ENCODE peak calls at places on chromosomes 5 and 9, in ten cellular contexts. One of them, this sample, is unnamed.

GRCh38 chr9:112242147-112242804 is 67.2 kb upstream of the SUSD1 start:
- DNase-seq in non-pigmented ciliary epithelial cell: no peak
- DNase-seq in Caki2: no peak
- DNase-seq in retina: no peak
- DNase-seq in ecto neural progenitor cell: no peak
- DNase-seq in right cardiac atrium: no peak
- DNase-seq in foreskin keratinocyte: no peak
- DNase-seq in Kasumi-1: no peak
- DNase-seq in RCC 7860: no peak
- DNase-seq in GM19239: no peak
- DNase-seq in this sample: no peak

GRCh38 chr5:142316051-142316450 is 8.8 kb downstream of the SPRY4 start:
- DNase-seq in non-pigmented ciliary epithelial cell: no peak
- DNase-seq in Caki2: no peak
- DNase-seq in retina: no peak
- DNase-seq in ecto neural progenitor cell: no peak
- DNase-seq in right cardiac atrium: no peak
- DNase-seq in foreskin keratinocyte: no peak
- DNase-seq in Kasumi-1: peak
- DNase-seq in RCC 7860: no peak
- DNase-seq in GM19239: peak
- DNase-seq in this sample: no peak

GRCh38 chr5:41270423-41271251 is 57.3 kb upstream of the C6 start:
- DNase-seq in non-pigmented ciliary epithelial cell: peak
- DNase-seq in Caki2: peak
- DNase-seq in retina: peak
- DNase-seq in ecto neural progenitor cell: no peak
- DNase-seq in right cardiac atrium: no peak
- DNase-seq in foreskin keratinocyte: no peak
- DNase-seq in Kasumi-1: peak
- DNase-seq in RCC 7860: peak
- DNase-seq in GM19239: no peak
- DNase-seq in this sample: no peak

GRCh38 chr9:19922476-19923118 is 133.8 kb upstream of the SLC24A2 start:
- DNase-seq in non-pigmented ciliary epithelial cell: no peak
- DNase-seq in Caki2: peak
- DNase-seq in retina: peak
- DNase-seq in ecto neural progenitor cell: peak
- DNase-seq in right cardiac atrium: no peak
- DNase-seq in foreskin keratinocyte: peak
- DNase-seq in Kasumi-1: peak
- DNase-seq in RCC 7860: peak
- DNase-seq in GM19239: no peak
- DNase-seq in this sample: no peak

GRCh38 chr9:94533601-94534000 is 21.3 kb upstream of the PCAT7 start:
- DNase-seq in non-pigmented ciliary epithelial cell: no peak
- DNase-seq in Caki2: no peak
- DNase-seq in retina: no peak
- DNase-seq in ecto neural progenitor cell: no peak
- DNase-seq in right cardiac atrium: no peak
- DNase-seq in foreskin keratinocyte: no peak
- DNase-seq in Kasumi-1: no peak
- DNase-seq in RCC 7860: no peak
- DNase-seq in GM19239: no peak
- DNase-seq in this sample: no peak

GRCh38 chr9:137234055-137234697 is 3.5 kb downstream of the SLC34A3 start:
- DNase-seq in non-pigmented ciliary epithelial cell: no peak
- DNase-seq in Caki2: no peak
- DNase-seq in retina: no peak
- DNase-seq in ecto neural progenitor cell: no peak
- DNase-seq in right cardiac atrium: no peak
- DNase-seq in foreskin keratinocyte: no peak
- DNase-seq in Kasumi-1: no peak
- DNase-seq in RCC 7860: no peak
- DNase-seq in GM19239: no peak
- DNase-seq in this sample: no peak

GRCh38 chr5:37757980-37758582 is 81.8 kb downstream of the GDNF start:
- DNase-seq in non-pigmented ciliary epithelial cell: no peak
- DNase-seq in Caki2: no peak
- DNase-seq in retina: no peak
- DNase-seq in ecto neural progenitor cell: no peak
- DNase-seq in right cardiac atrium: no peak
- DNase-seq in foreskin keratinocyte: no peak
- DNase-seq in Kasumi-1: no peak
- DNase-seq in RCC 7860: no peak
- DNase-seq in GM19239: no peak
- DNase-seq in this sample: no peak

GRCh38 chr9:114737118-114737517 is 55.1 kb upstream of the TEX48 start:
- DNase-seq in non-pigmented ciliary epithelial cell: no peak
- DNase-seq in Caki2: no peak
- DNase-seq in retina: no peak
- DNase-seq in ecto neural progenitor cell: no peak
- DNase-seq in right cardiac atrium: no peak
- DNase-seq in foreskin keratinocyte: no peak
- DNase-seq in Kasumi-1: no peak
- DNase-seq in RCC 7860: no peak
- DNase-seq in GM19239: no peak
- DNase-seq in this sample: no peak

GRCh38 chr5:8912106-8912505 is 633.8 kb downstream of the SEMA5A start:
- DNase-seq in non-pigmented ciliary epithelial cell: no peak
- DNase-seq in Caki2: no peak
- DNase-seq in retina: no peak
- DNase-seq in ecto neural progenitor cell: no peak
- DNase-seq in right cardiac atrium: no peak
- DNase-seq in foreskin keratinocyte: no peak
- DNase-seq in Kasumi-1: no peak
- DNase-seq in RCC 7860: peak
- DNase-seq in GM19239: no peak
- DNase-seq in this sample: no peak

GRCh38 chr5:90997082-90997481 is 386.0 kb downstream of the ARRDC3 start:
- DNase-seq in non-pigmented ciliary epithelial cell: no peak
- DNase-seq in Caki2: no peak
- DNase-seq in retina: no peak
- DNase-seq in ecto neural progenitor cell: no peak
- DNase-seq in right cardiac atrium: no peak
- DNase-seq in foreskin keratinocyte: no peak
- DNase-seq in Kasumi-1: no peak
- DNase-seq in RCC 7860: no peak
- DNase-seq in GM19239: no peak
- DNase-seq in this sample: no peak

GRCh38 chr5:118791986-118792734 is 196.2 kb downstream of the DTWD2 start:
- DNase-seq in non-pigmented ciliary epithelial cell: peak
- DNase-seq in Caki2: peak
- DNase-seq in retina: peak
- DNase-seq in ecto neural progenitor cell: peak
- DNase-seq in right cardiac atrium: no peak
- DNase-seq in foreskin keratinocyte: peak
- DNase-seq in Kasumi-1: peak
- DNase-seq in RCC 7860: peak
- DNase-seq in GM19239: peak
- DNase-seq in this sample: peak

GRCh38 chr5:120706877-120707276 is 242.8 kb downstream of the PRR16 start:
- DNase-seq in non-pigmented ciliary epithelial cell: no peak
- DNase-seq in Caki2: no peak
- DNase-seq in retina: no peak
- DNase-seq in ecto neural progenitor cell: no peak
- DNase-seq in right cardiac atrium: no peak
- DNase-seq in foreskin keratinocyte: no peak
- DNase-seq in Kasumi-1: no peak
- DNase-seq in RCC 7860: no peak
- DNase-seq in GM19239: no peak
- DNase-seq in this sample: no peak

GRCh38 chr5:15516486-15516885 is 16.5 kb downstream of the FBXL7 start:
- DNase-seq in non-pigmented ciliary epithelial cell: no peak
- DNase-seq in Caki2: no peak
- DNase-seq in retina: no peak
- DNase-seq in ecto neural progenitor cell: no peak
- DNase-seq in right cardiac atrium: no peak
- DNase-seq in foreskin keratinocyte: no peak
- DNase-seq in Kasumi-1: no peak
- DNase-seq in RCC 7860: no peak
- DNase-seq in GM19239: no peak
- DNase-seq in this sample: no peak

GRCh38 chr5:94522099-94522498 is 96.3 kb downstream of the KIAA0825 start:
- DNase-seq in non-pigmented ciliary epithelial cell: no peak
- DNase-seq in Caki2: no peak
- DNase-seq in retina: no peak
- DNase-seq in ecto neural progenitor cell: no peak
- DNase-seq in right cardiac atrium: no peak
- DNase-seq in foreskin keratinocyte: no peak
- DNase-seq in Kasumi-1: no peak
- DNase-seq in RCC 7860: no peak
- DNase-seq in GM19239: no peak
- DNase-seq in this sample: no peak

GRCh38 chr9:134313470-134313869 is 12.8 kb upstream of the RXRA start:
- DNase-seq in non-pigmented ciliary epithelial cell: no peak
- DNase-seq in Caki2: no peak
- DNase-seq in retina: no peak
- DNase-seq in ecto neural progenitor cell: no peak
- DNase-seq in right cardiac atrium: no peak
- DNase-seq in foreskin keratinocyte: no peak
- DNase-seq in Kasumi-1: no peak
- DNase-seq in RCC 7860: no peak
- DNase-seq in GM19239: no peak
- DNase-seq in this sample: no peak

GRCh38 chr5:77642915-77643653 is 4.6 kb upstream of the OTP start:
- DNase-seq in non-pigmented ciliary epithelial cell: no peak
- DNase-seq in Caki2: no peak
- DNase-seq in retina: peak
- DNase-seq in ecto neural progenitor cell: peak
- DNase-seq in right cardiac atrium: no peak
- DNase-seq in foreskin keratinocyte: no peak
- DNase-seq in Kasumi-1: no peak
- DNase-seq in RCC 7860: no peak
- DNase-seq in GM19239: no peak
- DNase-seq in this sample: no peak

GRCh38 chr5:112957970-112958773 is 18.4 kb upstream of the DCP2 start:
- DNase-seq in non-pigmented ciliary epithelial cell: peak
- DNase-seq in Caki2: peak
- DNase-seq in retina: no peak
- DNase-seq in ecto neural progenitor cell: no peak
- DNase-seq in right cardiac atrium: peak
- DNase-seq in foreskin keratinocyte: peak
- DNase-seq in Kasumi-1: peak
- DNase-seq in RCC 7860: peak
- DNase-seq in GM19239: peak
- DNase-seq in this sample: peak

GRCh38 chr9:136249881-136250559 is 4.4 kb upstream of the QSOX2 start:
- DNase-seq in non-pigmented ciliary epithelial cell: no peak
- DNase-seq in Caki2: no peak
- DNase-seq in retina: no peak
- DNase-seq in ecto neural progenitor cell: no peak
- DNase-seq in right cardiac atrium: peak
- DNase-seq in foreskin keratinocyte: no peak
- DNase-seq in Kasumi-1: no peak
- DNase-seq in RCC 7860: no peak
- DNase-seq in GM19239: no peak
- DNase-seq in this sample: no peak

GRCh38 chr9:546797-547223 is 294.7 kb upstream of the DMRT1 start:
- DNase-seq in non-pigmented ciliary epithelial cell: no peak
- DNase-seq in Caki2: no peak
- DNase-seq in retina: peak
- DNase-seq in ecto neural progenitor cell: no peak
- DNase-seq in right cardiac atrium: no peak
- DNase-seq in foreskin keratinocyte: no peak
- DNase-seq in Kasumi-1: no peak
- DNase-seq in RCC 7860: no peak
- DNase-seq in GM19239: no peak
- DNase-seq in this sample: no peak

GRCh38 chr5:65100846-65101678 is 332.3 kb downstream of the CWC27 start:
- DNase-seq in non-pigmented ciliary epithelial cell: peak
- DNase-seq in Caki2: peak
- DNase-seq in retina: peak
- DNase-seq in ecto neural progenitor cell: peak
- DNase-seq in right cardiac atrium: peak
- DNase-seq in foreskin keratinocyte: peak
- DNase-seq in Kasumi-1: peak
- DNase-seq in RCC 7860: no peak
- DNase-seq in GM19239: no peak
- DNase-seq in this sample: no peak

GRCh38 chr5:5598547-5599113 is 176.2 kb downstream of the ICE1 start:
- DNase-seq in non-pigmented ciliary epithelial cell: no peak
- DNase-seq in Caki2: peak
- DNase-seq in retina: no peak
- DNase-seq in ecto neural progenitor cell: no peak
- DNase-seq in right cardiac atrium: no peak
- DNase-seq in foreskin keratinocyte: no peak
- DNase-seq in Kasumi-1: no peak
- DNase-seq in RCC 7860: no peak
- DNase-seq in GM19239: no peak
- DNase-seq in this sample: peak

GRCh38 chr9:2559212-2560152 is 62.1 kb upstream of the VLDLR start:
- DNase-seq in non-pigmented ciliary epithelial cell: peak
- DNase-seq in Caki2: no peak
- DNase-seq in retina: no peak
- DNase-seq in ecto neural progenitor cell: no peak
- DNase-seq in right cardiac atrium: peak
- DNase-seq in foreskin keratinocyte: peak
- DNase-seq in Kasumi-1: no peak
- DNase-seq in RCC 7860: peak
- DNase-seq in GM19239: no peak
- DNase-seq in this sample: peak

GRCh38 chr5:154786414-154786813 is 31.2 kb downstream of the LARP1 start:
- DNase-seq in non-pigmented ciliary epithelial cell: no peak
- DNase-seq in Caki2: no peak
- DNase-seq in retina: no peak
- DNase-seq in ecto neural progenitor cell: no peak
- DNase-seq in right cardiac atrium: no peak
- DNase-seq in foreskin keratinocyte: no peak
- DNase-seq in Kasumi-1: no peak
- DNase-seq in RCC 7860: no peak
- DNase-seq in GM19239: no peak
- DNase-seq in this sample: no peak

GRCh38 chr5:34929720-34930526 is 564 bp downstream of the DNAJC21 start:
- DNase-seq in non-pigmented ciliary epithelial cell: no peak
- DNase-seq in Caki2: peak
- DNase-seq in retina: peak
- DNase-seq in ecto neural progenitor cell: peak
- DNase-seq in right cardiac atrium: peak
- DNase-seq in foreskin keratinocyte: peak
- DNase-seq in Kasumi-1: peak
- DNase-seq in RCC 7860: peak
- DNase-seq in GM19239: peak
- DNase-seq in this sample: peak

GRCh38 chr9:14563902-14564578 is 129.2 kb downstream of the ZDHHC21 start:
- DNase-seq in non-pigmented ciliary epithelial cell: no peak
- DNase-seq in Caki2: no peak
- DNase-seq in retina: peak
- DNase-seq in ecto neural progenitor cell: no peak
- DNase-seq in right cardiac atrium: no peak
- DNase-seq in foreskin keratinocyte: no peak
- DNase-seq in Kasumi-1: no peak
- DNase-seq in RCC 7860: no peak
- DNase-seq in GM19239: no peak
- DNase-seq in this sample: no peak

GRCh38 chr5:118253401-118254061 is 734.8 kb downstream of the DTWD2 start:
- DNase-seq in non-pigmented ciliary epithelial cell: no peak
- DNase-seq in Caki2: no peak
- DNase-seq in retina: no peak
- DNase-seq in ecto neural progenitor cell: no peak
- DNase-seq in right cardiac atrium: no peak
- DNase-seq in foreskin keratinocyte: no peak
- DNase-seq in Kasumi-1: no peak
- DNase-seq in RCC 7860: no peak
- DNase-seq in GM19239: no peak
- DNase-seq in this sample: no peak

GRCh38 chr5:14201325-14202061 is 58.4 kb downstream of the TRIO start:
- DNase-seq in non-pigmented ciliary epithelial cell: peak
- DNase-seq in Caki2: no peak
- DNase-seq in retina: no peak
- DNase-seq in ecto neural progenitor cell: no peak
- DNase-seq in right cardiac atrium: no peak
- DNase-seq in foreskin keratinocyte: no peak
- DNase-seq in Kasumi-1: no peak
- DNase-seq in RCC 7860: peak
- DNase-seq in GM19239: no peak
- DNase-seq in this sample: no peak

GRCh38 chr5:119435436-119436132 is 16.7 kb upstream of the HSD17B4 start:
- DNase-seq in non-pigmented ciliary epithelial cell: no peak
- DNase-seq in Caki2: peak
- DNase-seq in retina: peak
- DNase-seq in ecto neural progenitor cell: peak
- DNase-seq in right cardiac atrium: peak
- DNase-seq in foreskin keratinocyte: no peak
- DNase-seq in Kasumi-1: peak
- DNase-seq in RCC 7860: no peak
- DNase-seq in GM19239: no peak
- DNase-seq in this sample: no peak

This sample was measured in epithelial cell of prostate.